ENCODE peak calls at places on chromosomes 13 and 19, in nine cellular contexts. M, T, X, L, V, A, I, Q and H are unnamed samples.

GRCh38 chr19:55115446-55116065 is 1.9 kb downstream of the PPP1R12C start:
- DNase-seq in M (peak; percentile 54), T (peak; percentile 46), X (no peak), L (no peak), V (no peak), A (no peak), I (no peak), Q (no peak), H (peak; percentile 39)

GRCh38 chr19:56707821-56708220 is 36.3 kb upstream of the ZNF835 start:
- DNase-seq in M (no peak), T (no peak), X (no peak), L (no peak), V (no peak), A (no peak), I (no peak), Q (no peak), H (no peak)

GRCh38 chr13:73983109-73983508 is 151.1 kb downstream of the KLF12 start:
- DNase-seq in M (no peak), T (no peak), X (no peak), L (no peak), V (no peak), A (no peak), I (no peak), Q (peak; percentile 38), H (peak; percentile 34)

GRCh38 chr19:12784871-12785430 is 6.3 kb upstream of the JUNB start:
- DNase-seq in M (peak; percentile 39), T (no peak), X (no peak), L (peak; percentile 53), V (no peak), A (no peak), I (no peak), Q (no peak), H (no peak)

GRCh38 chr19:55669418-55670279 is 5.4 kb upstream of the EPN1 start:
- DNase-seq in M (no peak), T (no peak), X (no peak), L (peak; percentile 16), V (no peak), A (no peak), I (no peak), Q (no peak), H (no peak)

GRCh38 chr19:57748029-57748428 is 1.4 kb downstream of the ZNF776 start:
- DNase-seq in M (no peak), T (no peak), X (no peak), L (no peak), V (no peak), A (no peak), I (no peak), Q (no peak), H (no peak)

GRCh38 chr19:17282488-17283256 is 971 bp downstream of the ANKLE1 start:
- DNase-seq in M (peak; percentile 75), T (peak; percentile 84), X (peak; percentile 69), L (peak; percentile 92), V (peak; percentile 79), A (peak; percentile 55), I (peak; percentile 70), Q (peak; percentile 93), H (peak; percentile 78)

GRCh38 chr19:1248454-1249297 is at the start of gene MIDN:
- DNase-seq in M (peak; percentile 92), T (peak; percentile 89), X (peak; percentile 43), L (peak; percentile 85), V (no peak), A (peak; percentile 57), I (peak; percentile 69), Q (peak; percentile 95), H (peak; percentile 92)

GRCh38 chr19:30423481-30423880 is 51.3 kb downstream of the ZNF536 start:
- DNase-seq in M (no peak), T (no peak), X (no peak), L (no peak), V (no peak), A (no peak), I (no peak), Q (peak; percentile 57), H (no peak)

GRCh38 chr13:113935081-113935511 is 38.8 kb downstream of the C13orf46 start:
- DNase-seq in M (no peak), T (no peak), X (no peak), L (no peak), V (no peak), A (no peak), I (no peak), Q (peak; percentile 81), H (no peak)

GRCh38 chr13:106619688-106620555 is 52.0 kb upstream of the ARGLU1 start:
- DNase-seq in M (peak; percentile 84), T (peak; percentile 57), X (peak; percentile 76), L (peak; percentile 1), V (no peak), A (peak; percentile 57), I (peak; percentile 4), Q (peak; percentile 52), H (peak; percentile 77)

GRCh38 chr13:51793570-51794273 is 10.2 kb downstream of the DHRS12 start:
- DNase-seq in M (peak; percentile 84), T (peak; percentile 78), X (peak; percentile 99), L (peak; percentile 44), V (peak; percentile 39), A (peak; percentile 86), I (peak; percentile 72), Q (peak; percentile 45), H (peak; percentile 85)

GRCh38 chr19:44675516-44675915 is 4.2 kb downstream of the CEACAM19 start:
- DNase-seq in M (no peak), T (no peak), X (no peak), L (no peak), V (no peak), A (no peak), I (no peak), Q (no peak), H (no peak)

GRCh38 chr19:18894254-18895037 is 1.5 kb downstream of the CERS1 start:
- DNase-seq in M (peak; percentile 43), T (no peak), X (no peak), L (no peak), V (no peak), A (no peak), I (no peak), Q (peak; percentile 85), H (peak; percentile 68)

GRCh38 chr13:32403108-32403507 is 24.8 kb downstream of the N4BP2L1 start:
- DNase-seq in M (no peak), T (no peak), X (no peak), L (no peak), V (no peak), A (no peak), I (no peak), Q (no peak), H (no peak)

GRCh38 chr19:51901860-51902259 is 3.0 kb downstream of the ZNF649 start:
- DNase-seq in M (no peak), T (no peak), X (no peak), L (no peak), V (no peak), A (no peak), I (no peak), Q (no peak), H (no peak)

GRCh38 chr19:46578450-46578849 is 22.7 kb upstream of the CALM3 start:
- DNase-seq in M (no peak), T (no peak), X (no peak), L (no peak), V (no peak), A (no peak), I (no peak), Q (no peak), H (no peak)

GRCh38 chr13:24644051-24644450 is 36.2 kb upstream of the ATP12A start:
- DNase-seq in M (peak; percentile 93), T (no peak), X (no peak), L (no peak), V (no peak), A (peak; percentile 54), I (no peak), Q (no peak), H (peak; percentile 10)

GRCh38 chr19:18170714-18171255 is 2.8 kb upstream of the IFI30 start:
- DNase-seq in M (no peak), T (no peak), X (no peak), L (peak; percentile 80), V (no peak), A (no peak), I (no peak), Q (no peak), H (no peak)